ENCODE peak calls at places on chromosome 22, in five cellular contexts. N is tibial nerve, H is left ventricle myocardium inferior, O is right lobe of liver, F is keratinocyte. P is an unnamed sample. For H3K4me1, the result is how much of the 10 kb centered on the place peaks cover.

GRCh38 chr22:23829845-23830372 is 8.9 kb downstream of the DERL3 start:
- DNase-seq in N (no peak), H (no peak), O (no peak), F (no peak), P (no peak)

GRCh38 chr22:50542416-50542927 is 3.2 kb upstream of the KLHDC7B start:
- DNase-seq in H (no peak), F (no peak), O (no peak), N (no peak), P (no peak)

GRCh38 chr22:28772633-28773460 is at the start of gene CCDC117:
- DNase-seq in H (peak), F (no peak), N (peak), O (peak), P (peak)

GRCh38 chr22:47050601-47051051 is 288.2 kb downstream of the TBC1D22A start:
- DNase-seq in N (no peak), H (no peak), F (no peak), O (peak), P (no peak)

GRCh38 chr22:21047730-21048129 is 2.0 kb downstream of the LRRC74B start:
- DNase-seq in N (no peak), F (no peak), H (no peak), O (no peak), P (no peak)

GRCh38 chr22:26590525-26590858 is 560 bp upstream of the TPST2 start:
- DNase-seq in H (no peak), N (no peak), O (no peak), F (no peak), P (no peak)

GRCh38 chr22:20918663-20919220 is 1.5 kb downstream of the CRKL start:
- DNase-seq in F (no peak), H (no peak), O (peak), N (no peak), P (no peak)

GRCh38 chr22:49216579-49216978 is 611.1 kb downstream of the BRD1 start:
- DNase-seq in F (no peak), N (no peak), O (peak), H (peak), P (peak)

GRCh38 chr22:46994983-46995382 is 232.5 kb downstream of the TBC1D22A start:
- DNase-seq in H (no peak), N (no peak), F (no peak), O (no peak), P (no peak)

GRCh38 chr22:39908121-39908520 is 7.2 kb downstream of the GRAP2 start:
- DNase-seq in F (no peak), O (no peak), H (no peak), N (no peak), P (no peak)

GRCh38 chr22:37827056-37827455 is 3.9 kb downstream of the GALR3 start:
- DNase-seq in F (no peak), N (no peak), H (peak), O (no peak), P (no peak)

GRCh38 chr22:46561435-46561905 is 24.1 kb upstream of the CELSR1 start:
- DNase-seq in F (no peak), O (no peak), H (peak), N (no peak), P (no peak)

GRCh38 chr22:49999063-49999900 is 13.3 kb downstream of the IL17REL start:
- DNase-seq in N (no peak), F (no peak), O (peak), H (no peak), P (no peak)

GRCh38 chr22:27238935-27239510 is 562.5 kb downstream of the MN1 start:
- DNase-seq in F (peak), N (no peak), O (peak), H (peak), P (peak)

GRCh38 chr22:43827926-43828710 is 16.0 kb upstream of the EFCAB6 start:
- DNase-seq in N (no peak), O (no peak), H (no peak), F (no peak), P (peak)

GRCh38 chr22:46674367-46674781 is 54.2 kb downstream of the GRAMD4 start:
- DNase-seq in F (no peak), N (no peak), H (peak), O (no peak), P (peak)

GRCh38 chr22:17241571-17242310 is 22.5 kb upstream of the ADA2 start:
- DNase-seq in O (no peak), F (no peak), H (no peak), N (no peak), P (no peak)

GRCh38 chr22:39297490-39298193 is 21.8 kb downstream of the RPL3 start:
- DNase-seq in O (no peak), F (no peak), N (no peak), H (no peak), P (no peak)

GRCh38 chr22:23520875-23521441 is 59.1 kb downstream of the IGLL1 start:
- DNase-seq in N (peak), H (peak), O (no peak), F (no peak), P (no peak)

GRCh38 chr22:37331034-37331428 is 48.7 kb downstream of the CYTH4 start:
- DNase-seq in F (no peak), H (no peak), O (no peak), N (no peak), P (no peak)

GRCh38 chr22:48276933-48277867 is 1514.8 kb downstream of the TBC1D22A start:
- DNase-seq in F (no peak), H (no peak), O (no peak), N (no peak), P (no peak)

GRCh38 chr22:23774922-23775436 is 2.3 kb downstream of the MMP11 start:
- DNase-seq in F (no peak), O (no peak), N (no peak), H (no peak), P (no peak)

GRCh38 chr22:32612834-32613233 is 138.2 kb downstream of the FBXO7 start:
- DNase-seq in F (no peak), O (no peak), N (no peak), H (no peak), P (no peak)

GRCh38 chr22:50418624-50419023 is 56.2 kb downstream of the SBF1 start:
- DNase-seq in H (no peak), N (no peak), O (no peak), F (no peak), P (no peak)

GRCh38 chr22:23565942-23566715 is 14.0 kb downstream of the IGLL1 start:
- DNase-seq in H (no peak), F (no peak), O (peak), N (no peak), P (peak)

GRCh38 chr22:33819743-33820142 is 100.5 kb downstream of the LARGE1 start:
- DNase-seq in N (no peak), H (no peak), F (no peak), O (no peak), P (no peak)

GRCh38 chr22:28736296-28737155 is 5.1 kb downstream of the CHEK2 start:
- DNase-seq in N (no peak), H (no peak), F (no peak), O (no peak), P (no peak)

GRCh38 chr22:43811777-43812148 is 342 bp downstream of the EFCAB6 start:
- DNase-seq in F (no peak), N (no peak), H (no peak), O (no peak), P (no peak)

GRCh38 chr22:20964090-20964798 is 2.8 kb upstream of the AIFM3 start:
- DNase-seq in N (no peak), H (no peak), F (no peak), O (no peak), P (no peak)

GRCh38 chr22:40023226-40023925 is 28.6 kb downstream of the FAM83F start:
- DNase-seq in O (no peak), H (no peak), F (no peak), N (no peak), P (no peak)

GRCh38 chr22:43616645-43617044 is 195.5 kb downstream of the EFCAB6 start:
- DNase-seq in O (peak), F (no peak), N (no peak), H (no peak), P (no peak)

GRCh38 chr22:50209893-50210292 is 9.1 kb downstream of the SELENOO start:
- DNase-seq in O (peak), H (peak), F (no peak), N (no peak), P (peak)

GRCh38 chr22:21650280-21650679 is 8.2 kb downstream of the SDF2L1 start:
- DNase-seq in F (no peak), H (no peak), N (no peak), O (no peak), P (no peak)

GRCh38 chr22:38190581-38190980 is 9.0 kb upstream of the PLA2G6 start:
- DNase-seq in N (no peak), H (no peak), F (no peak), O (no peak), P (no peak)

GRCh38 chr22:47884200-47884599 is 1121.8 kb downstream of the TBC1D22A start:
- DNase-seq in H (no peak), O (no peak), F (no peak), N (no peak), P (no peak)

GRCh38 chr22:45450101-45450785 is 36.8 kb downstream of the RIBC2 start:
- DNase-seq in H (no peak), N (no peak), F (no peak), O (no peak), P (no peak)

GRCh38 chr22:45451988-45452387 is 38.5 kb downstream of the RIBC2 start:
- DNase-seq in O (no peak), N (no peak), F (no peak), H (no peak), P (no peak)

GRCh38 chr22:45452565-45453449 is 39.3 kb downstream of the RIBC2 start:
- DNase-seq in O (no peak), H (no peak), F (no peak), N (no peak), P (no peak)

GRCh38 chr22:45448431-45448830 is 34.9 kb downstream of the RIBC2 start:
- DNase-seq in N (peak), H (peak), F (no peak), O (no peak), P (peak)

GRCh38 chr22:45450931-45451651 is 37.6 kb downstream of the RIBC2 start:
- DNase-seq in N (no peak), H (no peak), F (no peak), O (no peak), P (peak)
- H3K27ac ChIP-seq in N (peak), H (peak), F (no peak), O (no peak), P (peak)

GRCh38 chr22:31139866-31140716 is at the start of gene PLA2G3:
- DNase-seq in F (no peak), H (no peak), O (no peak), N (no peak), P (no peak)
- TF ChIP-seq CTCF in F (no peak), H (no peak), O (no peak), N (no peak), P (no peak)

DNA sequence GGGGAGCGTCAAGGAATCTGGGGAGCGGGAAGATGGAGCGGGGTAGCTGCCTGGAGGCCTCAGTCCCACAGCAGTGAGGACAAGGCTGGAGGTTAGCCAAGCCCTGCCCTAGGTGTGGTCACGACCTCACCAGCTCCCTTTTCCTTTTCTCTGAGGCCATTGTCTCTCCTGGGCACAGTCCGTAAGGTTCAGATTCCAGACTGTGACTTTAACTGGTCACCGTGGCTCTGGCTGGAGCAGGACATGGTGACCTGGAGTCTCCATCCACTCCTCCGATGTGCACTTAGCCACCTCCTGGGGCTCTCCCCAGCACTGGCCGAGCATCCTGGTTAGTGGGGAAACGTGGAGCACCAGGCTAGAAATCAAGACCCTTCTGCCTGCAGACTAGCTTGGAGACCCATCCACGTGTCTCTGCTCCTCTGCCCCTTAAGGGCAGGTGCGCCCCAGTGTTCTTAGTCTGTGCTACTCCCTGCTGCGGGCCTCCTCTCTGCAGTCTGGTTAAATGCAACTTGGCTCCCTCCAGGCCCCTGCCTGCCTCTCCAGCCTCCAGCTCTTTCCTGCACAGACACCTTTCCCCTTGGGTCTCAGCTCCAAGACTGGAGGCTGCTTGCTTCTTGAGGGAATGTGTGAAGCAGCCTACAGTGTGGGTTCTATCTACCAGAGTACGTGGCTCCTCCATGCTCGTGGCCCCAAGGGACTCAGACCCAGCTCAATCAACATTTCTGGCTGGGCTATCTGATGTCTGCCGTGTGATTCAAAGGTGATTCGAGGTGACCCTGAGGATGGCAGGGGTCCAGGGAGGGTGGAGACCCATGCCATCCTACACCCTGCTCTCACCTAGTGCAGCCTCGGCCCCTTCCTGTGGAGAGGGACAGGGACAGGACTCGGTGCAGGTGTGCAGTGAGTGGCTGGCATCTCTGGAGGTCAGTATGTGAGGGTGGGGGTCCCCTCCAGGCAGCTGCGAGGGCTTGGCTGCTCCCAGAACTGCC is 5.2 kb downstream of the SLC25A1 start:
- DNase-seq in F (no peak), O (no peak), H (no peak), N (no peak), P (no peak)
- H3K4me1 ChIP-seq in F (half or more), O (half or more), H (half or more), N (half or more), P (under half)

DNA sequence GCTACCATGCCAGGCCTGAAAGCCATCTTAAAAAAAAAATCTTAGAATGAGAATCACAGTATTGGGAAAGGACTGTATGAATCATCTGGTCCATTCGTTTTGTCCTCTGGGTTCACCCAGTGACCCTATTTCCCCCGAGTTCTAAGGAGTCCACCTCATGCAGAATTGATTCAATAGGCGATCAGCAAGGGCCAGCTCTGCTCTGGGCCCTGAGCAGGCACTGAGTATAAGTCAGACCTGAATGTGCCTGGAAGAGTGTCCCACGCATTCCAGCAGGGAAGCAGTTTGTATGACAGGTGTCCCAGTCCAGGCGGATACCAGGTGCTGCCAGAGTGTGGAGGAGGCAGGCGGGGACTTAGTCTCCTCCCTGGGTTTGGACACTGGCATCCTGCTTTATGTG is 883 bp upstream of the HMOX1 start:
- DNase-seq in N (no peak), F (no peak), O (no peak), H (no peak), P (no peak)
- H3K27ac ChIP-seq in N (peak), F (no peak), O (peak), H (peak), P (peak)

DNA sequence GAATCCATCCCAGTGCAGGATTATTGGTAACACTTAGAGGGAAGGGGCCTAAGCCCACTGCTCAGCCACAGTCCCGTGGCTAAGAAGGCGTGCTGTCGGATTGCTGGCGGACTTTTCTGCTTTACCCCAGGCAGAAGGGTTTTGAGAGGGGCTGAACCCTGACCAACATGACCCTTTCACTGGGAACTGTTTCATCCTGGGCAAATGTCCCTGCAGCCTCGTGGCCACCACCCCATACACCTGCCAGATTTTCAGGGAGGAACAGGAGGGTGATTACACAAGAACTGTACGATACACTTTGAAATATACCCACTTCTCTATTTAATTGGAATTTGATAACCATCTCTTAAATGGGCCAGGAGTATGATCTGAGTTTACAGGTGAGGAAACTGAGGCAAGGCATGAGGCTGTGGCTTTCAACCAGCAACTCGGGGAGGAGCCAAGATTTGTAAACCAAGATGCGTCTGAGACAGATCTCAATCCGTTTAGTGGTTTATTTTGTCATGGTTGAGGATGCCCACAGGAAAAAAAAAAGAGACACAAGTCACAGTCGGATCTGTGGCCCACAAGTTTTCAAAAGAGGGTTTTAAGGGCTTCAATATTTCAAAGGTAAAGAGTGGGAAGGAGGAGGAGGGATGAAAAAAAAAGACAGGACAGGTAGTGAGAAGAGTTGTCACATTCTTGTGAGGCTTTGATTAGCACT is 6.1 kb upstream of the APOL3 start:
- DNase-seq in O (peak), N (no peak), H (no peak), F (no peak), P (peak)
- TF ChIP-seq CTCF in O (no peak), N (no peak), H (no peak), F (no peak), P (no peak)

DNA sequence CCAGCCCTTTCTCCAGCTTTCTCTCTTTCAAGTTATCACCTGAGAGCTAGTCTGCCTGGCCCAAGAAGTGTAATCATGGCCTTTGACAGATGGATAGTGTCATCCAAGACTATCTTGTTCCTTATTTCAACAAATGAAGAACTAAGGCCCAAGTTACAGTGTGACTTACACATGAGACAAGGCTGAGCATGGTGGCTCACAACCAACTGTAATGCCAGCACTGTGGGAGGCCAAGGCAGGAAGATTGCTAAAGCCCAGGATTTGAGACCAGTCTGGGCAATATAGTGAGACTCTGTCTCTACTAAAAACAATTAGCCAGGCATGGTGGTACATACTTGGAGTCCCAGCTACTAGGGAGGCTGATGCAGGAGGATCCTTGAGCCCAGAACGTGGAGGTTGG is 3.7 kb upstream of the RANGAP1 start:
- DNase-seq in H (no peak), N (no peak), F (no peak), O (no peak), P (no peak)
- H3K4me1 ChIP-seq in H (under half), N (under half), F (half or more), O (under half), P (under half)

GRCh38 chr22:31215018-31215535 is 3.0 kb downstream of the LIMK2 start:
- DNase-seq in F (no peak), N (no peak), H (no peak), O (no peak), P (no peak)
- H3K27ac ChIP-seq in F (no peak), N (no peak), H (no peak), O (no peak), P (no peak)

GRCh38 chr22:29956680-29957079 is 73.7 kb downstream of the MTMR3 start:
- DNase-seq in F (no peak), N (no peak), O (no peak), H (no peak), P (no peak)
- TF ChIP-seq CTCF in F (no peak), N (no peak), O (no peak), H (no peak), P (no peak)

P was measured in ascending aorta.